ENCODE peak calls at places on chromosome 3, in nine cellular contexts. B, A, V, U, P, K, X, W and D are unnamed samples.

GRCh38 chr3:189664311-189664710 is 33.1 kb downstream of the TP63 start:
- DNase-seq in B (peak; percentile 34), A (peak; percentile 96), V (no peak), U (no peak), P (no peak), K (no peak), X (no peak), W (no peak), D (no peak)

GRCh38 chr3:23654571-23654970 is 151.2 kb upstream of the UBE2E1 start:
- DNase-seq in B (no peak), A (no peak), V (no peak), U (no peak), P (no peak), K (no peak), X (no peak), W (no peak), D (no peak)

GRCh38 chr3:32882180-32882579 is 64.4 kb downstream of the TRIM71 start:
- DNase-seq in B (no peak), A (no peak), V (no peak), U (no peak), P (no peak), K (no peak), X (no peak), W (no peak), D (no peak)

GRCh38 chr3:64612082-64612860 is 75.5 kb downstream of the ADAMTS9 start:
- DNase-seq in B (peak; percentile 6), A (peak; percentile 26), V (no peak), U (no peak), P (no peak), K (no peak), X (no peak), W (no peak), D (no peak)

GRCh38 chr3:186149319-186149718 is 40.4 kb upstream of the ETV5 start:
- DNase-seq in B (no peak), A (no peak), V (no peak), U (no peak), P (no peak), K (no peak), X (no peak), W (no peak), D (no peak)

GRCh38 chr3:46386206-46386605 is 15.5 kb downstream of the CCR5 start:
- DNase-seq in B (no peak), A (peak; percentile 65), V (no peak), U (no peak), P (no peak), K (no peak), X (no peak), W (no peak), D (no peak)

GRCh38 chr3:155101398-155101797 is 21.3 kb downstream of the MME start:
- DNase-seq in B (no peak), A (no peak), V (no peak), U (no peak), P (no peak), K (no peak), X (peak; percentile 18), W (no peak), D (no peak)

GRCh38 chr3:192834428-192834827 is 83.2 kb downstream of the MB21D2 start:
- DNase-seq in B (no peak), A (no peak), V (no peak), U (peak; percentile 51), P (no peak), K (no peak), X (no peak), W (no peak), D (no peak)

GRCh38 chr3:100030346-100030745 is 84.0 kb downstream of the FILIP1L start:
- DNase-seq in B (no peak), A (peak; percentile 30), V (no peak), U (no peak), P (no peak), K (no peak), X (no peak), W (no peak), D (no peak)

GRCh38 chr3:8743911-8744310 is 10.3 kb downstream of the CAV3 start:
- DNase-seq in B (no peak), A (peak; percentile 40), V (no peak), U (no peak), P (no peak), K (no peak), X (no peak), W (no peak), D (no peak)

GRCh38 chr3:29329986-29330514 is 49.2 kb downstream of the RBMS3 start:
- DNase-seq in B (no peak), A (peak; percentile 39), V (no peak), U (no peak), P (no peak), K (no peak), X (no peak), W (no peak), D (no peak)

GRCh38 chr3:179068779-179069530 is 2.7 kb downstream of the ZMAT3 start:
- DNase-seq in B (peak; percentile 27), A (peak; percentile 71), V (peak; percentile 28), U (peak; percentile 50), P (no peak), K (no peak), X (no peak), W (no peak), D (no peak)

GRCh38 chr3:53287413-53287734 is 31.6 kb upstream of the TKT start:
- DNase-seq in B (no peak), A (peak; percentile 59), V (no peak), U (no peak), P (no peak), K (no peak), X (no peak), W (no peak), D (no peak)

GRCh38 chr3:140834266-140835037 is 107.2 kb upstream of the SLC25A36 start:
- DNase-seq in B (peak; percentile 40), A (peak; percentile 38), V (no peak), U (no peak), P (no peak), K (no peak), X (no peak), W (no peak), D (no peak)

GRCh38 chr3:134682196-134682880 is 31.5 kb upstream of the KY start:
- DNase-seq in B (no peak), A (peak; percentile 65), V (no peak), U (no peak), P (no peak), K (no peak), X (no peak), W (no peak), D (no peak)

GRCh38 chr3:168049366-168049974 is 46.3 kb downstream of the GOLIM4 start:
- DNase-seq in B (no peak), A (peak; percentile 87), V (no peak), U (no peak), P (no peak), K (no peak), X (no peak), W (no peak), D (no peak)
- H3K27ac ChIP-seq in B (no peak overlapping the region), A (peak overlapping the region; percentile 43), V (no peak overlapping the region), U (no peak overlapping the region), P (peak overlapping the region; percentile 46), K (peak overlapping the region; percentile 20), X (peak overlapping the region; percentile 46), W (no peak overlapping the region), D (no peak overlapping the region)

GRCh38 chr3:160886421-160886820 is 130.4 kb downstream of the PPM1L start:
- DNase-seq in B (no peak), A (no peak), V (no peak), U (no peak), P (no peak), K (no peak), X (no peak), W (no peak), D (no peak)
- H3K27ac ChIP-seq in B (no peak overlapping the region), A (no peak overlapping the region), V (no peak overlapping the region), U (no peak overlapping the region), P (no peak overlapping the region), K (no peak overlapping the region), X (peak overlapping the region; percentile 9), W (no peak overlapping the region), D (no peak overlapping the region)

DNA sequence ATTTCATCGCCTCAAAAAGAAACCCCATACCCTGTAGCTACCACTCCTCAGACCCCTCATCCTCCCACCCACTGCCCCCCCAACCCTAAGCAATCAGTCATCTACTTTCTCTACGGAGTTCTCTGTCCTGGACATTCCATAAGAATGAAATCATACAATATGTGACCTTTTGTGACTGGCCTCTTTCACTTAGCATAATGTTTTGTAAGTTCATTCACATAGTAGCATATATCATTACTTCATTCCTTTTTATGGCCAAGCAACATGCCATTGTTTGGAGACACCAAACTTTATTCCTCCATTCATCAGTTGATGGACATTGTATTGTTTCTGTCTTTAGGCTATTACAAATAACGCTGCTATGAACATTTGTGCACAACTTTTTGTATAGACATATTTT is 64.2 kb downstream of the TNIK start:
- DNase-seq in B (no peak), A (peak; percentile 12), V (no peak), U (no peak), P (no peak), K (no peak), X (no peak), W (no peak), D (no peak)
- H3K27ac ChIP-seq in B (no peak overlapping the region), A (no peak overlapping the region), V (no peak overlapping the region), U (no peak overlapping the region), P (no peak overlapping the region), K (no peak overlapping the region), X (no peak overlapping the region), W (no peak overlapping the region), D (no peak overlapping the region)

GRCh38 chr3:40298075-40298474 is 11.4 kb upstream of the EIF1B start:
- DNase-seq in B (no peak), A (no peak), V (no peak), U (no peak), P (no peak), K (no peak), X (no peak), W (no peak), D (no peak)

GRCh38 chr3:40294434-40294833 is 15.1 kb upstream of the EIF1B start:
- DNase-seq in B (no peak), A (no peak), V (no peak), U (no peak), P (no peak), K (no peak), X (no peak), W (no peak), D (no peak)

GRCh38 chr3:40302784-40303183 is 6.7 kb upstream of the EIF1B start:
- DNase-seq in B (no peak), A (peak; percentile 21), V (no peak), U (no peak), P (no peak), K (no peak), X (no peak), W (no peak), D (no peak)

GRCh38 chr3:40299721-40300335 is 9.7 kb upstream of the EIF1B start:
- DNase-seq in B (no peak), A (peak; percentile 82), V (no peak), U (no peak), P (no peak), K (no peak), X (no peak), W (no peak), D (no peak)

DNA sequence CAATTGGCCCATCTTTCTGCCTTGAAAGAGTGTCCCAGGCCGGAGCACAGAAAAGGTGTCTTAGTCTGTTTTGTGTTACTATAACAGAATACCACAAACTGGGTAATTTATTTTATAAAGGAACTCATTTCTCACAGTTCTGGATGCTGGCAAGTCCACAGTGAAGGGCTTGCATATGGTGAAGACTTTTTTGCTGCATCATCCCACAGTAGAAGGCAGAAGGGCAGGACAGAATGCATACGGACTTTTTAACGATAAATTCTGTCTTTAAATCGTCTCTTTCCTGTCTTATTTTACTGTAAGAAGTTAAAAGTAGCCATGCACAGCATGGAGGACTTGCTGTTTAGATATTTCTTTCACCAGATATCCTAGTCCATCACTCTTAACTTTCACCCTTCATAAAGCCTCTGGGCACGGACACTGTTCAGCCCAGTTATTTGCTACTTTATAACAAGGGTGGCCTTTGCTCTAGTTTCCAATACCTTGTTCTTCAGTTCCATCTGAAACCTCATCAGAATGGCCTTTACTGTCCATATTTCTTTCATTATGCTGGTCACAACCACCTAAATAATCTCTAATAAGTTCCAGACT is 10.3 kb upstream of the EIF1B start:
- DNase-seq in B (no peak), A (no peak), V (no peak), U (no peak), P (no peak), K (no peak), X (no peak), W (no peak), D (no peak)
- H3K27ac ChIP-seq in B (no peak overlapping the region), A (peak overlapping the region; percentile 78), V (no peak overlapping the region), U (no peak overlapping the region), P (no peak overlapping the region), K (no peak overlapping the region), X (peak overlapping the region; percentile 38), W (no peak overlapping the region), D (no peak overlapping the region)